ENCODE peak calls at places on chromosomes 12 and 14, in five cellular contexts. One of them, this sample, is unnamed.

GRCh38 chr12:64258576-64258975 is 36.5 kb upstream of the KICS2 start:
- DNase-seq in gastrocnemius medialis: no peak
- DNase-seq in kidney: no peak
- DNase-seq in pancreas: no peak
- DNase-seq in psoas muscle: no peak
- DNase-seq in this sample: no peak

GRCh38 chr14:92253381-92253894 is 69.5 kb upstream of the SLC24A4 start:
- DNase-seq in gastrocnemius medialis: no peak
- DNase-seq in kidney: no peak
- DNase-seq in pancreas: no peak
- DNase-seq in psoas muscle: no peak
- DNase-seq in this sample: no peak

GRCh38 chr12:116222358-116222757 is 55.1 kb downstream of the MED13L start:
- DNase-seq in gastrocnemius medialis: peak
- DNase-seq in kidney: no peak
- DNase-seq in pancreas: no peak
- DNase-seq in psoas muscle: no peak
- DNase-seq in this sample: peak

GRCh38 chr12:102064476-102064875 is 2.7 kb upstream of the WASHC3 start:
- DNase-seq in gastrocnemius medialis: no peak
- DNase-seq in kidney: no peak
- DNase-seq in pancreas: no peak
- DNase-seq in psoas muscle: no peak
- DNase-seq in this sample: no peak

GRCh38 chr14:91170504-91171121 is 56.7 kb downstream of the DGLUCY start:
- DNase-seq in gastrocnemius medialis: peak
- DNase-seq in kidney: peak
- DNase-seq in pancreas: no peak
- DNase-seq in psoas muscle: peak
- DNase-seq in this sample: peak

GRCh38 chr12:57237952-57238853 is 8.7 kb downstream of the SHMT2 start:
- DNase-seq in gastrocnemius medialis: no peak
- DNase-seq in kidney: no peak
- DNase-seq in pancreas: peak
- DNase-seq in psoas muscle: peak
- DNase-seq in this sample: peak

GRCh38 chr12:27705263-27705662 is 5.4 kb upstream of the MRPS35 start:
- DNase-seq in gastrocnemius medialis: no peak
- DNase-seq in kidney: no peak
- DNase-seq in pancreas: no peak
- DNase-seq in psoas muscle: no peak
- DNase-seq in this sample: no peak

GRCh38 chr12:22658214-22658613 is 33.2 kb downstream of the ETNK1 start:
- DNase-seq in gastrocnemius medialis: no peak
- DNase-seq in kidney: no peak
- DNase-seq in pancreas: no peak
- DNase-seq in psoas muscle: no peak
- DNase-seq in this sample: peak

GRCh38 chr12:69908208-69908607 is 83.2 kb downstream of the MYRFL start:
- DNase-seq in gastrocnemius medialis: no peak
- DNase-seq in kidney: no peak
- DNase-seq in pancreas: no peak
- DNase-seq in psoas muscle: no peak
- DNase-seq in this sample: peak

GRCh38 chr12:124992874-124993567 is 424 bp upstream of the BRI3BP start:
- DNase-seq in gastrocnemius medialis: no peak
- DNase-seq in kidney: no peak
- DNase-seq in pancreas: peak
- DNase-seq in psoas muscle: no peak
- DNase-seq in this sample: peak
- TF ChIP-seq CTCF in gastrocnemius medialis: no peak
- TF ChIP-seq CTCF in kidney: peak
- TF ChIP-seq CTCF in pancreas: peak
- TF ChIP-seq CTCF in psoas muscle: no peak
- TF ChIP-seq CTCF in this sample: no peak

GRCh38 chr14:100070310-100070709 is 5.1 kb downstream of the EVL start:
- DNase-seq in gastrocnemius medialis: no peak
- DNase-seq in kidney: no peak
- DNase-seq in pancreas: no peak
- DNase-seq in psoas muscle: no peak
- DNase-seq in this sample: no peak
- H3K4me3 ChIP-seq in gastrocnemius medialis: no peak
- H3K4me3 ChIP-seq in kidney: no peak
- H3K4me3 ChIP-seq in pancreas: no peak
- H3K4me3 ChIP-seq in psoas muscle: no peak
- H3K4me3 ChIP-seq in this sample: no peak

DNA sequence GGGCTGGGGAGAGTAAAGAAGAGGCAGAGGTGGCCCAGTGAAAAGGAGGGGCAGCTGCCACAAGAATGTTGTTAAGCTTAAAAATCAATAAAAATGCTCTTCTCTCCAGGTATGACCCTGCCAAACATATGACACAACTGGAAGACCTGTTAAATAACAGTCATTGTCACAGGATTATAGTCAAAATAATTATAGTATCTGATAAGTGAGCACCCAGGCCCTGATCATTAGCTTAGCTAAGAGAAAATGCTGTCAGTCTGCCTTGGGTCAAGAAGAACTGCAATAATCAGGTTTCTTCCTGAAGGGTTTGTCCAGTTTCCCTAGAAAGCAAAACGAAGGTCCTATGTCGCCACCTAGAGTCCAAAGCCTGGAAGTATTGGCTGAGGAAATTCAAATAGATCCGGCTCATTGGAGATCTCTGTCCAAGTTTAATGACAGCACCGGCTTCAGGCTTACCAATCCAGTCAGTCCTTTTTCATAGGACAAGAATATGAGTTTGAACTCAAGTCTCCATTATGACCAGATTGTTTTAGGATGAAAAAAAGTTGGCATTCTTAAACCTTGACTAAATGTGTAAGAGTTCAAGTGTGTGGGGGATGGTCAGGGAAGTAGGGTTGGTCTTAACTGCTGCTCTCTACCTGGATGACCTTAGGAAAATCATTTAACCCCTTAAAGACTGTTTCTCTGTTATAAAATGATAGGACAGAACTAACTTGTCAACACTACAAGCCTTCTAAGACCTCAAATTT is 22.5 kb upstream of the NKX2-8 start:
- DNase-seq in gastrocnemius medialis: no peak
- DNase-seq in kidney: no peak
- DNase-seq in pancreas: no peak
- DNase-seq in psoas muscle: no peak
- DNase-seq in this sample: peak
- TF ChIP-seq CTCF in gastrocnemius medialis: peak
- TF ChIP-seq CTCF in kidney: peak
- TF ChIP-seq CTCF in pancreas: peak
- TF ChIP-seq CTCF in psoas muscle: peak
- TF ChIP-seq CTCF in this sample: peak

GRCh38 chr14:49424436-49425331 is 161.5 kb downstream of the RPS29 start:
- DNase-seq in gastrocnemius medialis: no peak
- DNase-seq in kidney: no peak
- DNase-seq in pancreas: no peak
- DNase-seq in psoas muscle: no peak
- DNase-seq in this sample: no peak
- H3K4me3 ChIP-seq in gastrocnemius medialis: no peak
- H3K4me3 ChIP-seq in kidney: no peak
- H3K4me3 ChIP-seq in pancreas: no peak
- H3K4me3 ChIP-seq in psoas muscle: no peak
- H3K4me3 ChIP-seq in this sample: no peak

DNA sequence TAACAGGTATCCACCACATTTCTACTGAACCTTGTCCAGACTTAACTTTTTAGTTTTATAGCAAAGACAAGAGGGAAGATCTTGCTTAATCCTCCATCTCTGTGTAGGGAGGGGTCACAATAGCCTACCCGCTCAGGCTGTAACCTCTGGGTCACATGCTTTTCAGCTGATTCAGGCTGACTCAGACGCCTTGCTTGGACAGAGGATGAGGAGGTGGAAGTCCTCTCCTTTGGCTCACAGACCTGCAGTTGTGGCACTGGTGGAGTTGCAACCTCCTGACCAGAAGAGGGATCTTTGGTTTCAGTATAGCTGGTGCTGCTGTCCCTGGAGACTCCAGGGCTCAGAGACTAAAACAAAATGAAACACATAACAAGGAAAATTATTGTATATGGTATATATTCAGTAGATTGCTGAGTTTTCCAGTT is 16.2 kb downstream of the ACIN1 start:
- DNase-seq in gastrocnemius medialis: peak
- DNase-seq in kidney: no peak
- DNase-seq in pancreas: no peak
- DNase-seq in psoas muscle: peak
- DNase-seq in this sample: peak
- TF ChIP-seq CTCF in gastrocnemius medialis: no peak
- TF ChIP-seq CTCF in kidney: no peak
- TF ChIP-seq CTCF in pancreas: no peak
- TF ChIP-seq CTCF in psoas muscle: no peak
- TF ChIP-seq CTCF in this sample: no peak

DNA sequence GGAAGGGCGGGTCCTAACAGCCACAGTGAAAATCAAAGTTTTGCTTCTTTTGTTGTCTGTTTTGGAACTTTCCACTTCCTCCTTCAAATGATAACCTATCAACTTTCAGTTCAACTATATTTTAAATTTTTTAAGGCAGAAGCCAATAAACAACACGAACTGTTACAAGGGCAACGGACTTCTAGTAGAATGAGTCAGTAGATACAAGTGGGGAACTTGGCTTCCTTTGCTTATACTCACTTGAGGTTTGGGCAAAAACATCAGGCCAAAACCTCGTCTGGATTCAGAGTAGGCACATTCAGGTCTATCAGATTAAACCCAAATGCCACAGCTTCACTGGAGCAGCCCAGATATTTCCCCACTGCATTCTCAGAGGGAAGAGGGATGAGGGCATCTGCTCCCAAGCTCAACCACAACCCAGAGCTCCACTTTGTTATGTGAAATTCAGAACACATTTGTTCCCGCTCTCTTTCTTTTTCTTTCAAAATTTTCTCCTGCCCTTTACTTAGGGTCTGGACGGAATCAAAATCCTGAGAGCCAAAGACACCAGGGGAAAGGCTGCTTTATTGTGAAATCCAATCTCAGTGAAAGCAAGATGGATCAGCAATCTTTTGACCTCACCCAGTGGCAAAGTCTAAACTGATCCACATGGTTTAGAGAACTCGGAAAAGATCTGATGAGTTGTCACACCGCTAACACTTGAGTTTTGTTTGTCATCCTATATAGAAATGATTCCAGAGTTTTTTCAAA is 152.5 kb upstream of the BTG1 start:
- DNase-seq in gastrocnemius medialis: no peak
- DNase-seq in kidney: no peak
- DNase-seq in pancreas: no peak
- DNase-seq in psoas muscle: no peak
- DNase-seq in this sample: peak
- H3K4me3 ChIP-seq in gastrocnemius medialis: no peak
- H3K4me3 ChIP-seq in kidney: no peak
- H3K4me3 ChIP-seq in pancreas: no peak
- H3K4me3 ChIP-seq in psoas muscle: no peak
- H3K4me3 ChIP-seq in this sample: no peak

DNA sequence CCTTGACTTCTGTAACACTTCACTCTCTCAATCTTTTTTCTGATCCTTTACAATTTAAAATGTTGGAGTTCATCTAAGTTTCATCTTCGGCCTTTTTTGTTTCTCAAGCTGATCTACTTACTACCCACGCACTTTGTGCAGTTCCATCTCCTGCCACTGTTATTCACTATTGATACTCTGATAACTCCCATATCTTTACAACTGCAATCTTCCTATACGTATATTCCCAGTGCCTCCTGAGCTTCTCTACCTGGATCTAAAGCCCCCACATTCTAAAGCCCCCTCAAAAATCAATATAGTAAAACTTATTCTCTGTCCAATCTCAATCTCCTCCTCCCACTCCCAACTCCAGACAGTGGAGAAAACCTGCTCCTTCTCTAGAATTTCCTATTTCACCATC is 5.9 kb downstream of the ATG2B start:
- DNase-seq in gastrocnemius medialis: no peak
- DNase-seq in kidney: no peak
- DNase-seq in pancreas: no peak
- DNase-seq in psoas muscle: no peak
- DNase-seq in this sample: no peak
- TF ChIP-seq CTCF in gastrocnemius medialis: no peak
- TF ChIP-seq CTCF in kidney: no peak
- TF ChIP-seq CTCF in pancreas: peak
- TF ChIP-seq CTCF in psoas muscle: no peak
- TF ChIP-seq CTCF in this sample: no peak

DNA sequence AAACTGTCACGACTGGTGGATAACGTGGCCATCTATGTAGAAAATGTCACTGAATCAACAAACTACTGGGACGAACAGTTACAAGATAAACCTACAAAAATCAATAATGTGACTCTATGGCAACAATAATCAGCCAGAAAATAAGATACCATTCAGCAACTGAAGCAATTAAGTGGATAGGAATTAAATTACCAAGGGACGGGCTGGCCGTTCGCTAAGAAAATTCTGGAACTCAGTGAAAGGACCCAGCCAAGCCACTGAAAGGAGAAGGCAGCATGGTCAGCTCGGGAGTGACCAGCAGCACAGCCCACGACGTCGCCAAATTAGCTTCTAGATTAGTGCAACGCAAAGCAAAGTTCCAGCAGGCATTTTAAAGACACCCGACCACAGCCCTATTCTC is 33.6 kb upstream of the TMEM179 start:
- DNase-seq in gastrocnemius medialis: no peak
- DNase-seq in kidney: no peak
- DNase-seq in pancreas: no peak
- DNase-seq in psoas muscle: no peak
- DNase-seq in this sample: no peak
- H3K4me3 ChIP-seq in gastrocnemius medialis: no peak
- H3K4me3 ChIP-seq in kidney: no peak
- H3K4me3 ChIP-seq in pancreas: no peak
- H3K4me3 ChIP-seq in psoas muscle: no peak
- H3K4me3 ChIP-seq in this sample: no peak

This sample was measured in foreskin fibroblast.